ENCODE peak calls at places on chromosomes 4 and X, in four cellular contexts. C, A, Y and F are unnamed samples.
A peak's percentile ranks its signal among the peaks of the same experiment; 100 is the strongest.

GRCh38 chrX:21798677-21799219 is 40.7 kb upstream of the MBTPS2 start:
- DNase-seq in C (peak; percentile 93), Y (no peak), A (peak; percentile 91), F (peak; percentile 94)

GRCh38 chr4:128649575-128650205 is 159.8 kb upstream of the JADE1 start:
- DNase-seq in A (peak; percentile 61), C (peak; percentile 75), Y (no peak), F (peak; percentile 32)

GRCh38 chrX:51332188-51332942 is at the start of gene NUDT10:
- DNase-seq in C (peak; percentile 58), Y (peak; percentile 66), A (peak; percentile 27), F (peak; percentile 51)

GRCh38 chr4:169341490-169341889 is 70.7 kb upstream of the SH3RF1 start:
- DNase-seq in Y (no peak), C (peak; percentile 98), A (peak; percentile 98), F (peak; percentile 24)

GRCh38 chr4:38281416-38282071 is 321.3 kb downstream of the PTTG2 start:
- DNase-seq in Y (no peak), A (peak; percentile 56), C (peak; percentile 64), F (peak; percentile 48)

GRCh38 chr4:108466936-108467902 is 153.2 kb upstream of the RPL34 start:
- DNase-seq in C (peak; percentile 96), Y (no peak), A (peak; percentile 94), F (peak; percentile 91)

GRCh38 chrX:10482262-10482661 is 138.1 kb downstream of the MID1 start:
- DNase-seq in Y (no peak), C (no peak), A (no peak), F (no peak)

GRCh38 chr4:127203561-127204260 is 429.0 kb upstream of the INTU start:
- DNase-seq in A (peak; percentile 78), C (peak; percentile 84), Y (no peak), F (peak; percentile 59)

GRCh38 chr4:37946503-37947179 is 13.6 kb upstream of the PTTG2 start:
- DNase-seq in A (no peak), C (no peak), Y (no peak), F (no peak)

GRCh38 chr4:75769044-75769443 is 44.7 kb downstream of the USO1 start:
- DNase-seq in C (peak; percentile 44), Y (no peak), A (peak; percentile 38), F (no peak)

GRCh38 chr4:8295471-8295870 is 25.9 kb downstream of the HTRA3 start:
- DNase-seq in Y (no peak), A (no peak), C (no peak), F (no peak)

GRCh38 chr4:70902577-70903281 is 560 bp downstream of the MOB1B start:
- DNase-seq in Y (peak; percentile 24), A (no peak), C (no peak), F (no peak)

GRCh38 chrX:24306430-24306829 is 7.4 kb downstream of the SUPT20HL2 start:
- DNase-seq in C (no peak), A (no peak), Y (no peak), F (no peak)

GRCh38 chr4:119048446-119048845 is 87.2 kb upstream of the MYOZ2 start:
- DNase-seq in A (no peak), Y (no peak), C (no peak), F (peak; percentile 76)

GRCh38 chrX:16559206-16559619 is 90.7 kb upstream of the S100G start:
- DNase-seq in Y (no peak), C (peak; percentile 31), A (peak; percentile 15), F (no peak)

GRCh38 chrX:10833299-10834169 is 213.1 kb upstream of the MID1 start:
- DNase-seq in A (peak; percentile 27), Y (no peak), C (peak; percentile 48), F (peak; percentile 61)

GRCh38 chrX:105653891-105654290 is 168.4 kb upstream of the NRK start:
- DNase-seq in Y (no peak), C (peak; percentile 42), A (peak; percentile 30), F (peak; percentile 12)

GRCh38 chr4:152106113-152106763 is 345.4 kb upstream of the GATB start:
- DNase-seq in Y (peak; percentile 85), A (peak; percentile 95), C (peak; percentile 97), F (peak; percentile 92)

GRCh38 chr4:5932021-5932553 is 39.2 kb upstream of the CRMP1 start:
- DNase-seq in A (no peak), Y (no peak), C (no peak), F (no peak)

GRCh38 chr4:38873290-38873949 is 5.8 kb downstream of the FAM114A1 start:
- DNase-seq in C (no peak), Y (no peak), A (no peak), F (no peak)

GRCh38 chr4:36385951-36386561 is 104.6 kb downstream of the DTHD1 start:
- DNase-seq in A (no peak), C (no peak), Y (no peak), F (no peak)

GRCh38 chr4:726235-726787 is 20.7 kb downstream of the PCGF3 start:
- DNase-seq in Y (no peak), A (peak; percentile 25), C (peak; percentile 42), F (no peak)

GRCh38 chrX:31499120-31499519 is 427.3 kb upstream of the FTHL17 start:
- DNase-seq in A (peak; percentile 66), C (peak; percentile 78), Y (no peak), F (peak; percentile 50)

GRCh38 chrX:154459843-154460242 is 1.8 kb downstream of the PLXNA3 start:
- DNase-seq in Y (no peak), C (no peak), A (no peak), F (no peak)

GRCh38 chr4:182354867-182355266 is 111.7 kb downstream of the TENM3 start:
- DNase-seq in Y (peak; percentile 50), C (peak; percentile 80), A (peak; percentile 77), F (peak; percentile 70)

GRCh38 chr4:3315566-3315965 is 22.7 kb downstream of the RGS12 start:
- DNase-seq in C (no peak), A (no peak), Y (no peak), F (no peak)

GRCh38 chr4:152162331-152162697 is 373.6 kb downstream of the FBXW7 start:
- DNase-seq in C (peak; percentile 33), Y (no peak), A (peak; percentile 14), F (no peak)

GRCh38 chr4:136471051-136471450 is 1061.2 kb downstream of the PCDH18 start:
- DNase-seq in C (no peak), Y (no peak), A (no peak), F (no peak)

GRCh38 chr4:138056541-138056940 is 185.6 kb downstream of the SLC7A11 start:
- DNase-seq in C (no peak), Y (no peak), A (no peak), F (no peak)

GRCh38 chr4:92303621-92304027 is at the start of gene GRID2:
- DNase-seq in A (peak; percentile 6), Y (peak; percentile 20), C (peak; percentile 29), F (peak; percentile 1)

GRCh38 chr4:37982736-37983135 is 22.5 kb downstream of the PTTG2 start:
- DNase-seq in C (no peak), Y (no peak), A (no peak), F (no peak)

GRCh38 chr4:183968502-183968901 is 63.4 kb downstream of the STOX2 start:
- DNase-seq in A (no peak), Y (no peak), C (no peak), F (no peak)

GRCh38 chr4:150970685-150971151 is 44.4 kb downstream of the LRBA start:
- DNase-seq in Y (no peak), A (no peak), C (no peak), F (no peak)

GRCh38 chrX:107599371-107599970 is 28.8 kb upstream of the PRPS1 start:
- DNase-seq in A (no peak), C (no peak), Y (no peak), F (no peak)

DNA sequence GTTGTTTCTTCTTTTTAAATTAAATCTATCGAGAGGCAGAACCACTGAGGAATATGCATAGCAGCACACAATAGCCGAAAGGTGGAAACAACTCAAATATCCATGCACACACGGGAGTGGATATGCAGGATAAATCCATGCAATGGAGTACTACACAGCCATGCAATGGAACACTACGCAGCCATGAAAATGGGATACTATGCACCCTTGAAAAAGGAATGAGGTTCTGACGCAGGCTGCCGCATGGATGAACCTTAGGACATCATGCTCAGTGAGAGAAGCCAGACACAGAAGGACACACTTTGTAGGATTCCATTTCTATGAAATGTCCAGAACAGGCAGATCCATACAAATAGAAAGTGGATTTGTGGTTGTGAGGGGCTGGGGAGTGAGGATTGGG is 18.4 kb upstream of the P2RY8 start:
- DNase-seq in C (no peak), A (no peak), Y (no peak), F (no peak)
- H3K4me1 ChIP-seq in C (no peaks in the 10 kb centered on the region), A (no peaks in the 10 kb centered on the region), Y (no peaks in the 10 kb centered on the region), F (no peaks in the 10 kb centered on the region)

GRCh38 chr4:133147922-133148689 is 988 bp upstream of the PCDH10 start:
- DNase-seq in C (peak; percentile 79), Y (peak; percentile 79), A (peak; percentile 70), F (no peak)
- TF ChIP-seq EZH2 in C (peak; percentile 7), Y (no peak), A (no peak), F (peak; percentile 79)

GRCh38 chrX:101357166-101357795 is 8.7 kb upstream of the TIMM8A start:
- DNase-seq in A (no peak), Y (peak; percentile 38), C (no peak), F (no peak)
- H3K36me3 ChIP-seq in A (no peaks in the 10 kb centered on the region), Y (no peaks in the 10 kb centered on the region), C (no peaks in the 10 kb centered on the region), F (no peaks in the 10 kb centered on the region)

GRCh38 chr4:41146716-41147506 is 67.4 kb downstream of the APBB2 start:
- DNase-seq in A (peak; percentile 76), C (peak; percentile 82), Y (no peak), F (no peak)
- H3K4me1 ChIP-seq in A (peaks cover 52% of the 10 kb centered on the region), C (peaks cover 38% of the 10 kb centered on the region), Y (peaks cover 16% of the 10 kb centered on the region), F (peaks cover 64% of the 10 kb centered on the region)

GRCh38 chr4:133148690-133149363 is at the start of gene PCDH10:
- DNase-seq in A (peak; percentile 90), Y (peak; percentile 96), C (peak; percentile 94), F (peak; percentile 77)
- TF ChIP-seq EZH2 in A (no peak), Y (no peak), C (no peak), F (peak; percentile 75)

DNA sequence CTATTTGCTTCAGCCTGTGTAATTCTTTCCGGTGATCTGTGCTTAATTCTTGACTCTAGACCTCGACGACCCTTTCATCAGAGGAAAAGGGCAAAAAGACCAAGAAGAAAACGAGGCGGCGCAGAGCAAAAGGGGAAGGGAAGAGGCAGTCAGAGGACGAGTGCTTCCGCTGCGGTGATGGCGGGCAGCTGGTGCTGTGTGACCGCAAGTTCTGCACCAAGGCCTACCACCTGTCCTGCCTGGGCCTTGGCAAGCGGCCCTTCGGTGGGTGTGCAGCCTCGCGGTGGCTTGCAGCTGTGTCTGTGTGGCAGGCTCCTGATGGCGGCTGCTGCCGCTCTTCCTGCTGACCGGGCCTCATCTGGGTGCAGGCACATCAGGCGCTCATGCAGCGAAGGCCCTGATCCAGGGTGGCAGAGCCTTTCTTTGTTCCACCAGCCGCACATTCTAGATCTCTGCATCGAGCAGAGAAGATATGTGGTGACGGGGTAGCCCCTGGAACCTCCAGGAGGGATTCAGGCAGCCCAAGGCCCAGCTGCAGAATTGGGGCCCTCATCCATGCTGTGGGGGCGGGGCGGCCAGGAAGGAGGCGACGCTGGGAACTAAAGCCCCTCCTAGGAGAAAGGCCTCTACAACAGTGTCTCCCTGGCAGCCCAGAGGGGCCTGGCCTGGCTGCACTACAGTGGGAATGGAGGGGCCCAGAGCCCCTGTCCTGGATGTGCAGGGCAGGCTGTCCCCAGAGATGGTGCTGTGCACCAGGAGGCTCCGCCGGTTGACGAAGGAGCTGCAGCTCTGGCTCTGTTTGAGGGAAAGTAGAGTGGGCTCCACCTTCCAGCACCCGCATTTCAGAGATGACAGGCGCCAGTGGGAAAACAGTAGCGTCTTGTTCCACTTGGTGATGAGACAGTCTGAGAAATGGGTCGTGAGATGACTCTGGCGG is 32.1 kb downstream of the NELFA start:
- DNase-seq in A (no peak), Y (no peak), C (no peak), F (no peak)
- H3K36me3 ChIP-seq in A (peaks cover 20% of the 10 kb centered on the region), Y (peaks cover 93% of the 10 kb centered on the region), C (peaks cover 43% of the 10 kb centered on the region), F (peaks cover 20% of the 10 kb centered on the region)